ENCODE peak calls at places on chromosomes 1 and 21, in seven cellular contexts. T is adipocyte, D is suprapubic skin, Y is HFF-Myc, J is fibroblast of pulmonary artery, I is OCI-LY7, A is germinal center. K is an unnamed sample.

GRCh38 chr1:24294757-24295371 is 24.3 kb upstream of the GRHL3 start:
- DNase-seq in Y (peak), I (no peak), T (no peak), J (peak), A (no peak), D (peak), K (peak)

GRCh38 chr21:34915364-34915834 is 133.7 kb downstream of the RUNX1 start:
- DNase-seq in I (no peak), Y (no peak), T (peak), D (no peak), J (peak), A (no peak), K (no peak)

GRCh38 chr1:201849372-201850052 is 20.6 kb downstream of the IPO9 start:
- DNase-seq in I (no peak), T (peak), J (no peak), Y (no peak), D (no peak), A (no peak), K (no peak)

GRCh38 chr1:169484683-169485426 is 889 bp downstream of the SLC19A2 start:
- DNase-seq in I (peak), Y (no peak), A (peak), T (peak), D (peak), J (peak), K (peak)

GRCh38 chr1:67060811-67061218 is 6.9 kb upstream of the SLC35D1 start:
- DNase-seq in D (no peak), T (peak), J (peak), I (no peak), A (no peak), Y (peak), K (peak)

GRCh38 chr1:16402742-16403141 is 34.5 kb downstream of the SPATA21 start:
- DNase-seq in D (no peak), A (no peak), J (peak), I (no peak), T (no peak), Y (no peak), K (no peak)

GRCh38 chr1:66370462-66370907 is 163.5 kb upstream of the SGIP1 start:
- DNase-seq in T (no peak), I (no peak), J (no peak), A (no peak), D (no peak), Y (no peak), K (peak)

GRCh38 chr1:214216031-214216430 is 64.9 kb upstream of the SMYD2 start:
- DNase-seq in I (no peak), D (no peak), J (no peak), T (no peak), Y (no peak), A (no peak), K (no peak)

GRCh38 chr1:23394664-23395063 is 25.0 kb upstream of the ZNF436 start:
- DNase-seq in Y (no peak), I (no peak), A (no peak), J (peak), D (peak), T (peak), K (no peak)

GRCh38 chr1:182064611-182065010 is 3.1 kb upstream of the ZNF648 start:
- DNase-seq in I (no peak), T (no peak), J (no peak), A (no peak), Y (no peak), D (no peak), K (no peak)

GRCh38 chr1:91754348-91754747 is 131.6 kb downstream of the TGFBR3 start:
- DNase-seq in D (no peak), T (peak), A (no peak), Y (no peak), I (no peak), J (peak), K (no peak)

GRCh38 chr21:41387042-41387819 is 25.4 kb downstream of the MX2 start:
- DNase-seq in T (no peak), J (no peak), I (no peak), A (no peak), D (no peak), Y (no peak), K (no peak)